ENCODE peak calls at places on chromosome X, in ten cellular contexts. G is foreskin keratinocyte; T is cardiac muscle cell; H is GM12864; R is activated naive CD8-positive, alpha-beta T cell treated with anti-CD3 and anti-CD28 coated beads, Interleukin-2, amount 50 U/mL, for 24 hours; X is T-helper 2 cell; Y is left colon; Z is hypothalamus; Q is WERI-Rb-1; I is Daoy. E is an unnamed sample.

GRCh38 chrX:49901068-49901467 is 21.3 kb upstream of the CLCN5 start:
- DNase-seq in G (no peak), T (no peak), H (no peak), R (no peak), X (no peak), Y (no peak), Z (no peak), Q (no peak), I (no peak), E (no peak)

GRCh38 chrX:11532291-11533075 is 133.2 kb downstream of the ARHGAP6 start:
- DNase-seq in G (no peak), T (no peak), H (no peak), R (no peak), X (no peak), Y (no peak), Z (no peak), Q (no peak), I (peak), E (no peak)

GRCh38 chrX:115592997-115593734 is 32.2 kb downstream of the PLS3 start:
- DNase-seq in G (peak), T (peak), H (no peak), R (no peak), X (no peak), Y (no peak), Z (no peak), Q (no peak), I (no peak), E (no peak)

GRCh38 chrX:69615779-69616519 is at the start of gene EDA:
- DNase-seq in G (peak), T (peak), H (no peak), R (peak), X (no peak), Y (peak), Z (peak), Q (peak), I (peak), E (peak)

GRCh38 chrX:40267334-40268118 is 169.8 kb upstream of the BCOR start:
- DNase-seq in G (no peak), T (no peak), H (no peak), R (no peak), X (no peak), Y (peak), Z (no peak), Q (no peak), I (no peak), E (no peak)

GRCh38 chrX:17597836-17598434 is 139.4 kb upstream of the SCML1 start:
- DNase-seq in G (no peak), T (peak), H (no peak), R (no peak), X (no peak), Y (peak), Z (peak), Q (no peak), I (no peak), E (no peak)

GRCh38 chrX:42748067-42748850 is 29.7 kb downstream of the PPP1R2C start:
- DNase-seq in G (peak), T (peak), H (no peak), R (no peak), X (no peak), Y (no peak), Z (no peak), Q (no peak), I (no peak), E (no peak)

GRCh38 chrX:40151211-40152172 is 53.7 kb upstream of the BCOR start:
- DNase-seq in G (no peak), T (no peak), H (no peak), R (no peak), X (no peak), Y (no peak), Z (no peak), Q (peak), I (no peak), E (no peak)

GRCh38 chrX:144849141-144849540 is 398.2 kb upstream of the SPANXN1 start:
- DNase-seq in G (no peak), T (no peak), H (no peak), R (no peak), X (no peak), Y (no peak), Z (no peak), Q (no peak), I (no peak), E (no peak)

GRCh38 chrX:19776753-19777152 is 110.6 kb downstream of the SH3KBP1 start:
- DNase-seq in G (no peak), T (no peak), H (no peak), R (peak), X (no peak), Y (no peak), Z (no peak), Q (no peak), I (no peak), E (no peak)

GRCh38 chrX:129831486-129831885 is 12.2 kb downstream of the ZDHHC9 start:
- DNase-seq in G (no peak), T (no peak), H (no peak), R (no peak), X (no peak), Y (no peak), Z (peak), Q (no peak), I (no peak), E (no peak)

GRCh38 chrX:153900806-153901752 is 3.4 kb upstream of the AVPR2 start:
- DNase-seq in G (peak), T (peak), H (peak), R (peak), X (no peak), Y (peak), Z (no peak), Q (peak), I (peak), E (peak)

GRCh38 chrX:368811-369562 is 17.7 kb downstream of the PPP2R3B start:
- DNase-seq in G (no peak), T (peak), H (no peak), R (no peak), X (no peak), Y (no peak), Z (no peak), Q (no peak), I (no peak), E (no peak)

GRCh38 chrX:3599787-3600465 is 113.5 kb downstream of the PRKX start:
- DNase-seq in G (no peak), T (peak), H (no peak), R (no peak), X (no peak), Y (no peak), Z (no peak), Q (no peak), I (no peak), E (no peak)

GRCh38 chrX:2690856-2691542 is at the start of gene CD99:
- DNase-seq in G (no peak), T (peak), H (peak), R (peak), X (peak), Y (peak), Z (no peak), Q (peak), I (peak), E (no peak)

GRCh38 chrX:23952984-23953907 is 45.4 kb downstream of the CXorf58 start:
- DNase-seq in G (no peak), T (no peak), H (peak), R (peak), X (no peak), Y (no peak), Z (no peak), Q (no peak), I (peak), E (peak)

GRCh38 chrX:110759785-110760184 is 35.8 kb downstream of the CHRDL1 start:
- DNase-seq in G (no peak), T (no peak), H (no peak), R (no peak), X (no peak), Y (no peak), Z (no peak), Q (no peak), I (peak), E (no peak)

GRCh38 chrX:30992381-30992904 is 79.4 kb downstream of the FTHL17 start:
- DNase-seq in G (no peak), T (peak), H (no peak), R (no peak), X (no peak), Y (no peak), Z (no peak), Q (no peak), I (no peak), E (no peak)

GRCh38 chrX:46876901-46877300 is 35.3 kb upstream of the JADE3 start:
- DNase-seq in G (no peak), T (no peak), H (no peak), R (no peak), X (no peak), Y (no peak), Z (no peak), Q (no peak), I (no peak), E (no peak)

GRCh38 chrX:128698528-128698927 is 646.3 kb upstream of the ACTRT1 start:
- DNase-seq in G (no peak), T (no peak), H (no peak), R (no peak), X (no peak), Y (no peak), Z (no peak), Q (no peak), I (no peak), E (no peak)

GRCh38 chrX:39718951-39719350 is 378.8 kb downstream of the BCOR start:
- DNase-seq in G (no peak), T (no peak), H (no peak), R (no peak), X (no peak), Y (no peak), Z (no peak), Q (no peak), I (no peak), E (no peak)

GRCh38 chrX:103716967-103717366 is 6.3 kb downstream of the TMEM31 start:
- DNase-seq in G (no peak), T (peak), H (no peak), R (no peak), X (no peak), Y (peak), Z (no peak), Q (no peak), I (peak), E (no peak)

GRCh38 chrX:146581981-146582712 is 227.4 kb upstream of the CXorf51B start:
- DNase-seq in G (no peak), T (no peak), H (no peak), R (no peak), X (no peak), Y (no peak), Z (no peak), Q (no peak), I (no peak), E (no peak)

GRCh38 chrX:43655151-43655676 is 885 bp upstream of the MAOA start:
- DNase-seq in G (no peak), T (peak), H (no peak), R (peak), X (peak), Y (peak), Z (peak), Q (peak), I (peak), E (no peak)

GRCh38 chrX:49175435-49175834 is 3.7 kb downstream of the PLP2 start:
- DNase-seq in G (no peak), T (no peak), H (no peak), R (no peak), X (no peak), Y (no peak), Z (no peak), Q (no peak), I (no peak), E (no peak)

GRCh38 chrX:47513697-47514085 is 30.7 kb upstream of the ZNF41 start:
- DNase-seq in G (no peak), T (no peak), H (no peak), R (no peak), X (no peak), Y (no peak), Z (no peak), Q (no peak), I (no peak), E (peak)